ENCODE peak calls at places on chromosomes 2 and 18, in four cellular contexts. One of them, this sample, is unnamed.

GRCh38 chr2:79660552-79660951 is 147.7 kb downstream of the CTNNA2 start:
- DNase-seq in head of caudate nucleus: no peak
- DNase-seq in ELF-1: no peak
- DNase-seq in astrocyte of the spinal cord: no peak
- DNase-seq in this sample: no peak

GRCh38 chr18:54173250-54173649 is 51.2 kb downstream of the MBD2 start:
- DNase-seq in head of caudate nucleus: no peak
- DNase-seq in ELF-1: no peak
- DNase-seq in astrocyte of the spinal cord: no peak
- DNase-seq in this sample: no peak

GRCh38 chr2:240479111-240479501 is 43.6 kb downstream of the GPC1 start:
- DNase-seq in head of caudate nucleus: no peak
- DNase-seq in ELF-1: no peak
- DNase-seq in astrocyte of the spinal cord: no peak
- DNase-seq in this sample: no peak

GRCh38 chr2:28068098-28068497 is 177.6 kb downstream of the BABAM2 start:
- DNase-seq in head of caudate nucleus: no peak
- DNase-seq in ELF-1: no peak
- DNase-seq in astrocyte of the spinal cord: no peak
- DNase-seq in this sample: no peak

GRCh38 chr2:127080941-127081769 is 25.8 kb downstream of the BIN1 start:
- DNase-seq in head of caudate nucleus: no peak
- DNase-seq in ELF-1: no peak
- DNase-seq in astrocyte of the spinal cord: no peak
- DNase-seq in this sample: no peak

GRCh38 chr2:220814441-220814840 is 757.7 kb downstream of the EPHA4 start:
- DNase-seq in head of caudate nucleus: no peak
- DNase-seq in ELF-1: no peak
- DNase-seq in astrocyte of the spinal cord: no peak
- DNase-seq in this sample: no peak

GRCh38 chr2:69177063-69177771 is 164.2 kb downstream of the ANTXR1 start:
- DNase-seq in head of caudate nucleus: no peak
- DNase-seq in ELF-1: peak
- DNase-seq in astrocyte of the spinal cord: peak
- DNase-seq in this sample: no peak

GRCh38 chr2:61138859-61139258 is 23.1 kb upstream of the C2orf74 start:
- DNase-seq in head of caudate nucleus: no peak
- DNase-seq in ELF-1: no peak
- DNase-seq in astrocyte of the spinal cord: no peak
- DNase-seq in this sample: no peak

GRCh38 chr2:191968151-191968550 is 121.3 kb upstream of the CAVIN2 start:
- DNase-seq in head of caudate nucleus: no peak
- DNase-seq in ELF-1: no peak
- DNase-seq in astrocyte of the spinal cord: no peak
- DNase-seq in this sample: no peak

GRCh38 chr2:168060956-168061750 is 186.2 kb downstream of the STK39 start:
- DNase-seq in head of caudate nucleus: no peak
- DNase-seq in ELF-1: no peak
- DNase-seq in astrocyte of the spinal cord: peak
- DNase-seq in this sample: no peak

GRCh38 chr2:47038656-47039501 is 116.2 kb downstream of the STPG4 start:
- DNase-seq in head of caudate nucleus: no peak
- DNase-seq in ELF-1: no peak
- DNase-seq in astrocyte of the spinal cord: no peak
- DNase-seq in this sample: no peak

GRCh38 chr18:36297419-36298112 is at the start of gene FHOD3:
- DNase-seq in head of caudate nucleus: peak
- DNase-seq in ELF-1: peak
- DNase-seq in astrocyte of the spinal cord: peak
- DNase-seq in this sample: peak

GRCh38 chr18:7642491-7642890 is 75.4 kb downstream of the PTPRM start:
- DNase-seq in head of caudate nucleus: no peak
- DNase-seq in ELF-1: no peak
- DNase-seq in astrocyte of the spinal cord: no peak
- DNase-seq in this sample: no peak

GRCh38 chr2:11491348-11491930 is 25.5 kb upstream of the E2F6 start:
- DNase-seq in head of caudate nucleus: no peak
- DNase-seq in ELF-1: no peak
- DNase-seq in astrocyte of the spinal cord: no peak
- DNase-seq in this sample: no peak

GRCh38 chr2:190979906-190980629 is 33.9 kb downstream of the STAT1 start:
- DNase-seq in head of caudate nucleus: no peak
- DNase-seq in ELF-1: peak
- DNase-seq in astrocyte of the spinal cord: peak
- DNase-seq in this sample: no peak

GRCh38 chr2:20589975-20590703 is 60.8 kb downstream of the HS1BP3 start:
- DNase-seq in head of caudate nucleus: no peak
- DNase-seq in ELF-1: no peak
- DNase-seq in astrocyte of the spinal cord: no peak
- DNase-seq in this sample: no peak

GRCh38 chr2:217316743-217317142 is 456.9 kb upstream of the TNP1 start:
- DNase-seq in head of caudate nucleus: no peak
- DNase-seq in ELF-1: no peak
- DNase-seq in astrocyte of the spinal cord: peak
- DNase-seq in this sample: no peak

GRCh38 chr2:179443175-179443574 is 178.5 kb upstream of the SESTD1 start:
- DNase-seq in head of caudate nucleus: no peak
- DNase-seq in ELF-1: peak
- DNase-seq in astrocyte of the spinal cord: no peak
- DNase-seq in this sample: no peak

GRCh38 chr2:121171625-121172119 is 113.3 kb downstream of the TFCP2L1 start:
- DNase-seq in head of caudate nucleus: no peak
- DNase-seq in ELF-1: no peak
- DNase-seq in astrocyte of the spinal cord: no peak
- DNase-seq in this sample: no peak

GRCh38 chr2:218221015-218221414 is 4.0 kb downstream of the ARPC2 start:
- DNase-seq in head of caudate nucleus: peak
- DNase-seq in ELF-1: no peak
- DNase-seq in astrocyte of the spinal cord: no peak
- DNase-seq in this sample: no peak

GRCh38 chr2:19738707-19739106 is 163.1 kb downstream of the TTC32 start:
- DNase-seq in head of caudate nucleus: no peak
- DNase-seq in ELF-1: peak
- DNase-seq in astrocyte of the spinal cord: peak
- DNase-seq in this sample: no peak

GRCh38 chr2:44680983-44681481 is 260.5 kb upstream of the SIX3 start:
- DNase-seq in head of caudate nucleus: no peak
- DNase-seq in ELF-1: no peak
- DNase-seq in astrocyte of the spinal cord: no peak
- DNase-seq in this sample: no peak

GRCh38 chr2:57444731-57445414 is 601.7 kb upstream of the VRK2 start:
- DNase-seq in head of caudate nucleus: no peak
- DNase-seq in ELF-1: no peak
- DNase-seq in astrocyte of the spinal cord: no peak
- DNase-seq in this sample: no peak

GRCh38 chr18:34957864-34958259 is 83.4 kb upstream of the MAPRE2 start:
- DNase-seq in head of caudate nucleus: no peak
- DNase-seq in ELF-1: no peak
- DNase-seq in astrocyte of the spinal cord: no peak
- DNase-seq in this sample: no peak

GRCh38 chr2:157190151-157190550 is 67.4 kb upstream of the GALNT5 start:
- DNase-seq in head of caudate nucleus: no peak
- DNase-seq in ELF-1: no peak
- DNase-seq in astrocyte of the spinal cord: peak
- DNase-seq in this sample: no peak

GRCh38 chr2:186641807-186642321 is 52.0 kb upstream of the FAM171B start:
- DNase-seq in head of caudate nucleus: no peak
- DNase-seq in ELF-1: peak
- DNase-seq in astrocyte of the spinal cord: peak
- DNase-seq in this sample: peak

GRCh38 chr18:22113144-22113813 is 56.1 kb upstream of the GATA6 start:
- DNase-seq in head of caudate nucleus: no peak
- DNase-seq in ELF-1: no peak
- DNase-seq in astrocyte of the spinal cord: no peak
- DNase-seq in this sample: no peak

GRCh38 chr2:65576861-65577601 is 144.6 kb upstream of the SPRED2 start:
- DNase-seq in head of caudate nucleus: no peak
- DNase-seq in ELF-1: peak
- DNase-seq in astrocyte of the spinal cord: peak
- DNase-seq in this sample: no peak

GRCh38 chr2:227880460-227880859 is 9.0 kb downstream of the DAW1 start:
- DNase-seq in head of caudate nucleus: no peak
- DNase-seq in ELF-1: no peak
- DNase-seq in astrocyte of the spinal cord: no peak
- DNase-seq in this sample: no peak

GRCh38 chr2:172253190-172254052 is 150.7 kb upstream of the DLX2 start:
- DNase-seq in head of caudate nucleus: no peak
- DNase-seq in ELF-1: peak
- DNase-seq in astrocyte of the spinal cord: peak
- DNase-seq in this sample: no peak

GRCh38 chr2:22626621-22627020 is 758.4 kb upstream of the KLHL29 start:
- DNase-seq in head of caudate nucleus: no peak
- DNase-seq in ELF-1: no peak
- DNase-seq in astrocyte of the spinal cord: no peak
- DNase-seq in this sample: no peak

GRCh38 chr2:201024518-201024917 is 47.0 kb downstream of the HYCC2 start:
- DNase-seq in head of caudate nucleus: no peak
- DNase-seq in ELF-1: no peak
- DNase-seq in astrocyte of the spinal cord: no peak
- DNase-seq in this sample: no peak

GRCh38 chr2:696999-697627 is 19.9 kb upstream of the TMEM18 start:
- DNase-seq in head of caudate nucleus: no peak
- DNase-seq in ELF-1: no peak
- DNase-seq in astrocyte of the spinal cord: no peak
- DNase-seq in this sample: no peak

GRCh38 chr2:12501469-12502147 is 215.1 kb upstream of the TRIB2 start:
- DNase-seq in head of caudate nucleus: no peak
- DNase-seq in ELF-1: no peak
- DNase-seq in astrocyte of the spinal cord: no peak
- DNase-seq in this sample: no peak

This sample was measured in D721Med.